ENCODE peak calls at places on chromosomes 16 and 17, in eight cellular contexts. C is H54, G is GM12891, N is stomach, A is prostate gland, K is uterus, O is suprapubic skin, W is GM12878. J is an unnamed sample.
A peak's percentile ranks its signal among the peaks of the same experiment; 100 is the strongest.

GRCh38 chr16:85835227-85835751 is 35.8 kb downstream of the COX4I1 start:
- DNase-seq in K (no peak), A (no peak), W (no peak), O (no peak), N (no peak), G (no peak), C (no peak), J (no peak)

GRCh38 chr17:66564992-66565465 is 262.6 kb downstream of the PRKCA start:
- DNase-seq in W (no peak), A (no peak), N (no peak), C (no peak), G (no peak), K (no peak), O (no peak), J (no peak)

GRCh38 chr17:19298561-19299213 is 61.5 kb downstream of the EPN2 start:
- DNase-seq in A (no peak), O (no peak), K (no peak), C (no peak), W (no peak), G (no peak), N (no peak), J (no peak)

GRCh38 chr17:81648013-81648706 is 8.2 kb downstream of the PDE6G start:
- DNase-seq in K (no peak), W (no peak), G (no peak), O (no peak), N (no peak), C (no peak), A (no peak), J (no peak)

GRCh38 chr17:75846701-75847594 is 2.7 kb upstream of the UNC13D start:
- DNase-seq in N (no peak), K (no peak), W (no peak), A (no peak), C (no peak), O (peak; percentile 69), G (peak; percentile 7), J (no peak)

GRCh38 chr16:14298374-14299122 is 227.4 kb downstream of the MRTFB start:
- DNase-seq in C (no peak), G (no peak), K (no peak), A (no peak), W (no peak), O (no peak), N (no peak), J (no peak)

GRCh38 chr17:67629963-67630320 is 87.8 kb upstream of the NOL11 start:
- DNase-seq in A (no peak), K (no peak), G (no peak), O (no peak), N (no peak), C (no peak), W (no peak), J (no peak)

GRCh38 chr16:57044931-57045693 is 47.3 kb upstream of the CPNE2 start:
- DNase-seq in O (no peak), A (no peak), K (no peak), N (no peak), C (no peak), G (no peak), W (no peak), J (no peak)

GRCh38 chr17:16251043-16251442 is 34.0 kb downstream of the PIGL start:
- DNase-seq in A (no peak), C (no peak), W (no peak), G (no peak), K (no peak), O (no peak), N (no peak), J (no peak)

GRCh38 chr17:16259926-16260325 is 42.9 kb downstream of the PIGL start:
- DNase-seq in O (no peak), W (no peak), A (no peak), C (no peak), G (no peak), N (no peak), K (no peak), J (no peak)

GRCh38 chr17:16251556-16251955 is 34.5 kb downstream of the PIGL start:
- DNase-seq in G (no peak), C (no peak), N (no peak), K (no peak), W (no peak), O (no peak), A (no peak), J (no peak)

GRCh38 chr17:16258916-16259315 is 41.9 kb downstream of the PIGL start:
- DNase-seq in W (no peak), K (peak; percentile 21), C (no peak), G (no peak), N (no peak), O (no peak), A (no peak), J (no peak)

DNA sequence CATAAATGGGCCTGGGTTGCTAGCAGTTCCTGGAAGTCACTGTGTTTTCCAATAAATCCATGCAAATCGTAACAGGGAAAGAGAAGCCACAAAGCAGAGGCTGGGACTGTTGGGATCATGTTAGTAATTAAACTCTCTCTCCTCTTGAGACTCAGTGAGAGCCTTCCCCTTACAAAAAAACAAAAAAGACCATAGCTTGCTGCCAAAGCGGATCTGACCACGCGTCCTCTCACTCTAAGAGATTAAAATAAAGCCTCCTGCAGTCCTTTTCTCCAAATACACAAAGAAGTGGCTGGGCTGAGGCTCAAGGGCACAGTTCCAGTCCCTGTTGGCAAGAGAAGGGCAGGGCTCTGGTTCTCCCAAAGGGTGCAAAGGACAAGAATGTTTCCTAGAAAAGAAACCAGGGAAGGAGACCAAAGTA is 38.5 kb downstream of the PIGL start:
- DNase-seq in A (peak; percentile 23), W (no peak), G (no peak), C (no peak), N (peak; percentile 89), O (no peak), K (peak; percentile 40), J (no peak)
- TF ChIP-seq POLR2A in A (no peak), W (no peak), G (no peak), C (no peak), N (no peak), O (no peak), K (no peak), J (no peak)

DNA sequence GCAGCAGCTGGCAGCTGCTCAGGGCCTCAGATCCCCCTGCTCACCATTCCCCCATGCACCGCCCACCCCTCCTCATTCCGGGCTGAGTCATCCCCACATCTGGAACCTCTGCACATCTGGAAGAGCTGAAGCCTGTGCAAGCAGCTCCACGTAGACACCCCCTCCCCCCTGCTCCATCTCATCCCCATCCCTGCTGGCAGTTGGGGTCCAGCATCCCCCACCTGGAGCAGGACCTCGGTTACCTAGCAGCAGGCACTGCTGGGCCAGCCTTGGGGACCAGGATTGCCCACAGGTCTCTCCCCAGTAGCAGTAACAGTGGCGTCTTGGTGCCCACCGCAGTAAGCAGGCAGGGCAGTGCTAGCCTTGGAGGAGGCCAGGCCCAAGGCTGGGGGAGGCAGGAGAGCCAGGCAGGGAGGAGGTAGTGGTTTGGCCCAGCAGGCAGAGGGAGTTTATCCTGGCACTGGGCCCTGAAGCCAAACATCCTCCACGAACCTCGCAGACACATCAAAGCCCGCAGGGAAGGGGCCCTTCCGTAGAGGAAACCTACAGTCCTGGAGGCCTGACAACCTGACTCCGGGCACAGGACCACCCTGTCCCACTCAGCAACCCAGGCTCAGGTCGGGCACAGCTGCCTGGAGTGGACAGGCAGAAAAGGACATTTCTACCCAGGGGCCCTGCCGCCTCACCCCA is 7.7 kb upstream of the TMEM92 start:
- DNase-seq in W (no peak), C (peak; percentile 88), A (peak; percentile 85), O (peak; percentile 68), K (peak; percentile 86), G (no peak), N (peak; percentile 88), J (no peak)
- TF ChIP-seq POLR2A in W (no peak), C (peak; percentile 17), A (no peak), O (no peak), K (no peak), G (no peak), N (no peak), J (no peak)

GRCh38 chr16:48535369-48535787 is 74.6 kb downstream of the N4BP1 start:
- DNase-seq in G (no peak), N (no peak), K (no peak), C (no peak), A (no peak), W (no peak), O (peak; percentile 64), J (no peak)

GRCh38 chr16:48534601-48535340 is 75.2 kb downstream of the N4BP1 start:
- DNase-seq in A (no peak), W (no peak), N (no peak), C (no peak), K (no peak), O (peak; percentile 50), G (no peak), J (no peak)

GRCh38 chr16:48536600-48537200 is 73.3 kb downstream of the N4BP1 start:
- DNase-seq in G (no peak), C (no peak), A (no peak), W (no peak), N (no peak), O (no peak), K (no peak), J (no peak)

GRCh38 chr16:48537275-48537674 is 72.7 kb downstream of the N4BP1 start:
- DNase-seq in C (no peak), O (no peak), N (no peak), W (no peak), A (no peak), K (no peak), G (no peak), J (no peak)

DNA sequence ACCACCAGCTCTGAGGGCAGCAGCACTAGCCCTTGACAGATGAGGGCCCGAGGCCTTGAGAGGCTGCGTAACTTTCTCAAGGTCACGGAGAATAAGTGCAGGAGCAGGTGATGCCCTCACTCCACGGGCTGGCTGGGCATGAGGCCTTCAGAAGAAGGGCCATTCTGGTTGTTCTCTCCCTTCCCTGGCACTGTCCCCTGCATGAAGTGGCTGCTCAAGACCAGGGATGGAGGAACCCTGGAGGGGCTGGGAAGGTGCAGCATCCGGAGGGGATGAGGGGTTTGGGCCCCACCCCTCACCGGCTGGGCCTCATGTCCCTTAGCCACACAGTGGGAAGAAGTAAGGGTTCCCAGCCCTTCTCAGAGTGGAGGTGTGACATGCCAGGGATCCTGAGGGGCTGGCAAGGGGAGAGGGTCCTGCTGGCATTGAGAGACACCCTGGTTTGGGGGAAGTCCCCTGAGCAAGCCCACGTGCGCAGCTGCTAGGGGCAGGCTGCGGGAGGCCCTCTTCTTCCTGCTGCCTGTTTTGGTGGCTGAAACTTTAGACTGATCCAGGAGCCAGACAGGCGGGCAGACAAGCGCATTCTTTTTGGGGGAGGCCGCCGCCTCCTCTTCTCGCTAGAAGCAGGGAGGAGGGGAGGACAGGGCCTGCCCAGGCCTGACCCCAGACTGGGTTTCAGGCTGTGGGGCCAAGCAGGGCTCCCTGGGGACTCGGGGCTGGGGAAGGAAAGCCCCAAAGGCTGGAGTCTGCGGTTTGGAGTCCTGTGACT is 74.0 kb downstream of the N4BP1 start:
- DNase-seq in C (no peak), K (peak; percentile 41), N (no peak), A (peak; percentile 82), W (peak; percentile 72), O (peak; percentile 77), G (peak; percentile 68), J (no peak)
- TF ChIP-seq POLR2A in C (no peak), K (no peak), N (no peak), A (no peak), W (no peak), O (no peak), G (no peak), J (no peak)

DNA sequence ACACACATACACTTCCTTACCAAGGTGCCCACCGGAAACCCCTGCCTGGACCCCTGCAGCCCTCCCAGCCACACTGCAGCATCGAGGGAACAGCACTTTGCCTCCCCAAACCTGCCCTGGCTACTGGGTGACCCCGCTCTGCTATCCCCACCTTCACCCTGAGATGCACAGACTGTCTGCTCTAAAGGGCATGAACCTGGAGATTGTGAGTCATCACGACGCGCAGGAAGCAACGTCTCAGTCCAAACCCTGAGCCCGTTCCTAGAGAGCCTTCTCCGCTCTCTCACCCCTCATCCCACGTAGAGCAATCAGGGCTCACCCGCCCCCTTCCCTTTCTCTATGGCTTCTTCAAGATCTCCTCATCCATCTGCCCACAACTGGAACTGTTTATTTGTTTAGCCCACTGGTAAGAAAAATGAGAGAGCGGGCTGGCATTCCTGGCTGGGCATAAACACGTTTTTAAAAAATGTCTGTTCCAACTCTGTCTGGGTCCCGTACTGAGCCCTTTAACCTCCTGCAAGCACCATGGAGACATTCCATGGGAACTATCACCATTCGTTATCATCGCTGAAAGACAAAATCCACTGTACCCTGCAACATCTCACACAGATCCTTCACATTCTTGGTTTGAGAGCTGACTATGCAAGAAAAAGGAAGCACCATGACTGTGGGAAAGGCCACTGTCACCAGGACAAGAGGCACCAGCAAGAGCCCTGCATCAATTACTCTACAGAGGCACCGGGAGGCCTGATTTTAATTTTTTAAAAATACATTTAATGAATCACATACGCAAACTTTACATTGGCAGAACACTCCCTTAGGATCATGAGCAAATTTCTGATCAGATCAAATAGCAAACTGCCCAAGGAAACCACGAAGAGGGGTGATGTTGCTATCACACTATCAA is 28.2 kb downstream of the ZFHX3 start:
- DNase-seq in G (no peak), O (peak; percentile 13), A (no peak), C (peak; percentile 64), W (no peak), K (no peak), N (no peak), J (no peak)
- TF ChIP-seq POLR2A in G (no peak), O (no peak), A (no peak), C (no peak), W (no peak), K (no peak), N (no peak), J (no peak)